ENCODE peak calls at places on chromosomes 16 and 17, in six cellular contexts. H is upper lobe of right lung; U is left ventricle myocardium superior; Y is stimulated activated naive CD8-positive, alpha-beta T cell treated with anti-CD3 and anti-CD28 coated beads, Interleukin-15, Interleukin-2, amounts not matched to agents 100 U/mL and 50 U/mL, for 24 hours; N is HuH-7.5; W is NCI-H510A. R is an unnamed sample.

GRCh38 chr17:63622571-63623390 is 564 bp downstream of the MAP3K3 start:
- DNase-seq in H (peak; percentile 92), U (peak; percentile 86), Y (peak; percentile 75), N (peak; percentile 79), W (peak; percentile 41), R (no peak)

GRCh38 chr16:2371421-2371820 is 30.9 kb upstream of the ABCA3 start:
- DNase-seq in H (no peak), U (no peak), Y (no peak), N (no peak), W (no peak), R (no peak)

GRCh38 chr16:12600536-12601256 is 203.0 kb downstream of the CPPED1 start:
- DNase-seq in H (no peak), U (no peak), Y (no peak), N (no peak), W (no peak), R (no peak)

GRCh38 chr16:71878911-71879310 is 5.1 kb downstream of the ZNF821 start:
- DNase-seq in H (no peak), U (no peak), Y (no peak), N (no peak), W (no peak), R (no peak)

GRCh38 chr17:20922128-20922670 is 120.6 kb downstream of the USP22 start:
- DNase-seq in H (no peak), U (peak; percentile 53), Y (no peak), N (no peak), W (no peak), R (no peak)

GRCh38 chr17:16190703-16191360 is 24.5 kb downstream of the NCOR1 start:
- DNase-seq in H (no peak), U (no peak), Y (no peak), N (no peak), W (no peak), R (no peak)

GRCh38 chr17:30415491-30415890 is 36.8 kb downstream of the CPD start:
- DNase-seq in H (no peak), U (no peak), Y (no peak), N (no peak), W (no peak), R (no peak)

GRCh38 chr16:69859105-69859969 is 91.8 kb upstream of the CLEC18A start:
- DNase-seq in H (no peak), U (peak; percentile 56), Y (peak; percentile 10), N (no peak), W (no peak), R (no peak)

GRCh38 chr17:57577751-57578607 is 167.1 kb downstream of the CCDC182 start:
- DNase-seq in H (no peak), U (peak; percentile 60), Y (no peak), N (peak; percentile 60), W (peak; percentile 59), R (no peak)

GRCh38 chr16:19118938-19119431 is 5.2 kb downstream of the ITPRIPL2 start:
- DNase-seq in H (no peak), U (no peak), Y (peak; percentile 58), N (no peak), W (no peak), R (no peak)

GRCh38 chr17:31418773-31419350 is 27.4 kb downstream of the RAB11FIP4 start:
- DNase-seq in H (no peak), U (no peak), Y (no peak), N (no peak), W (no peak), R (no peak)

GRCh38 chr17:11899494-11899893 is 97.8 kb downstream of the ZNF18 start:
- DNase-seq in H (no peak), U (peak; percentile 30), Y (no peak), N (no peak), W (no peak), R (no peak)

GRCh38 chr17:69105907-69106730 is 35.6 kb downstream of the ABCA6 start:
- DNase-seq in H (no peak), U (no peak), Y (no peak), N (no peak), W (no peak), R (no peak)

GRCh38 chr17:19533718-19534561 is at the start of gene SLC47A1:
- DNase-seq in H (peak; percentile 80), U (peak; percentile 70), Y (peak; percentile 23), N (peak; percentile 48), W (peak; percentile 20), R (no peak)

GRCh38 chr16:89958068-89958467 is 9.5 kb downstream of the DEF8 start:
- DNase-seq in H (peak; percentile 79), U (peak; percentile 58), Y (peak; percentile 28), N (peak; percentile 64), W (no peak), R (no peak)

GRCh38 chr17:44266402-44267164 is 1.4 kb downstream of the SLC4A1 start:
- DNase-seq in H (no peak), U (no peak), Y (no peak), N (no peak), W (no peak), R (no peak)

GRCh38 chr17:8707591-8708453 is 36.8 kb downstream of the CCDC42 start:
- DNase-seq in H (no peak), U (peak; percentile 44), Y (no peak), N (no peak), W (no peak), R (no peak)

GRCh38 chr17:4152471-4152870 is 9.5 kb downstream of the CYB5D2 start:
- DNase-seq in H (no peak), U (no peak), Y (no peak), N (no peak), W (no peak), R (no peak)

GRCh38 chr17:4948997-4949320 is 629 bp upstream of the PFN1 start:
- DNase-seq in H (peak; percentile 94), U (peak; percentile 93), Y (peak; percentile 85), N (peak; percentile 81), W (peak; percentile 76), R (peak; percentile 53)

GRCh38 chr16:85662036-85662812 is 26.5 kb downstream of the GINS2 start:
- DNase-seq in H (peak; percentile 50), U (no peak), Y (no peak), N (no peak), W (no peak), R (no peak)